ENCODE peak calls at places on chromosomes 12 and 14, in seven cellular contexts. G is HL-60, V is AG10803, Q is AG09309, J is heart left ventricle, Z is fibroblast of pulmonary artery, N is A549. I is an unnamed sample.

GRCh38 chr12:101299346-101299745 is 19.4 kb downstream of the UTP20 start:
- DNase-seq in Z (no peak), N (no peak), Q (no peak), J (no peak), G (no peak), V (peak), I (no peak)

GRCh38 chr14:72892879-72893635 is 844 bp downstream of the DPF3 start:
- DNase-seq in N (no peak), V (no peak), Q (no peak), G (no peak), J (peak), Z (no peak), I (no peak)

GRCh38 chr14:89279649-89280232 is 137.3 kb downstream of the FOXN3 start:
- DNase-seq in Q (no peak), N (no peak), J (no peak), Z (no peak), V (no peak), G (no peak), I (no peak)

GRCh38 chr14:41303506-41303905 is 303.2 kb upstream of the LRFN5 start:
- DNase-seq in N (no peak), V (no peak), J (no peak), Q (no peak), Z (no peak), G (no peak), I (no peak)

GRCh38 chr12:46775796-46776195 is 50.0 kb downstream of the SLC38A4 start:
- DNase-seq in G (no peak), Q (no peak), V (no peak), Z (no peak), J (no peak), N (no peak), I (peak)

GRCh38 chr12:98736352-98737326 is 91.5 kb downstream of the APAF1 start:
- DNase-seq in Z (no peak), J (no peak), Q (no peak), V (no peak), N (no peak), G (no peak), I (no peak)

GRCh38 chr12:19002192-19002591 is 127.3 kb upstream of the PLEKHA5 start:
- DNase-seq in J (no peak), V (peak), Z (peak), N (no peak), G (no peak), Q (no peak), I (no peak)

GRCh38 chr12:115155665-115156645 is 472.0 kb upstream of the TBX3 start:
- DNase-seq in J (no peak), G (no peak), N (peak), Q (peak), V (peak), Z (peak), I (peak)

GRCh38 chr14:88706425-88706824 is 86.3 kb downstream of the EML5 start:
- DNase-seq in Q (no peak), N (no peak), Z (no peak), J (no peak), V (peak), G (no peak), I (no peak)

GRCh38 chr14:94893411-94894160 is 123.7 kb upstream of the GSC start:
- DNase-seq in V (no peak), G (no peak), N (no peak), J (no peak), Q (no peak), Z (no peak), I (no peak)

GRCh38 chr12:124904306-124905098 is 9.9 kb downstream of the UBC start:
- DNase-seq in Z (peak), J (peak), V (peak), G (no peak), N (peak), Q (peak), I (no peak)

GRCh38 chr12:10705655-10706054 is 17.5 kb downstream of the YBX3 start:
- DNase-seq in Z (peak), Q (no peak), V (peak), J (no peak), G (no peak), N (no peak), I (no peak)

GRCh38 chr14:59631237-59631636 is 54.6 kb upstream of the CCDC175 start:
- DNase-seq in N (no peak), J (no peak), G (no peak), Z (peak), Q (no peak), V (no peak), I (no peak)

GRCh38 chr14:63209160-63209559 is 4.9 kb downstream of the RHOJ start:
- DNase-seq in J (no peak), V (no peak), N (no peak), Z (no peak), G (no peak), Q (no peak), I (no peak)

GRCh38 chr12:12072064-12072760 is 1.5 kb downstream of the BCL2L14 start:
- DNase-seq in Z (no peak), J (no peak), V (no peak), N (no peak), G (no peak), Q (no peak), I (no peak)

GRCh38 chr14:34450958-34451357 is 11.1 kb downstream of the SPTSSA start:
- DNase-seq in G (no peak), N (no peak), Q (no peak), J (no peak), V (no peak), Z (no peak), I (no peak)

GRCh38 chr12:100163416-100164152 is 20.9 kb upstream of the BLTP3B start:
- DNase-seq in J (peak), G (peak), Z (peak), N (peak), V (peak), Q (no peak), I (no peak)

GRCh38 chr12:130713581-130713991 is 2.5 kb downstream of the RIMBP2 start:
- DNase-seq in G (no peak), J (no peak), N (no peak), V (no peak), Q (no peak), Z (no peak), I (no peak)

GRCh38 chr12:91133871-91134270 is 22.6 kb upstream of the LUM start:
- DNase-seq in Z (peak), V (peak), J (no peak), G (no peak), N (no peak), Q (peak), I (no peak)

GRCh38 chr14:50750323-50750722 is 80.6 kb downstream of the NIN start:
- DNase-seq in Z (no peak), G (no peak), V (no peak), Q (no peak), N (no peak), J (no peak), I (no peak)

GRCh38 chr12:125797421-125798175 is 732.4 kb downstream of the AACS start:
- DNase-seq in G (no peak), J (no peak), V (no peak), Q (no peak), N (no peak), Z (no peak), I (peak)

GRCh38 chr12:78797201-78797931 is 67.2 kb upstream of the SYT1 start:
- DNase-seq in N (no peak), Z (peak), V (peak), Q (no peak), J (no peak), G (no peak), I (no peak)

GRCh38 chr12:68336754-68337343 is 4.7 kb upstream of the MDM1 start:
- DNase-seq in J (no peak), V (no peak), Q (no peak), N (no peak), G (no peak), Z (no peak), I (no peak)
- H3K4me3 ChIP-seq in J (no peak), V (no peak), Q (no peak), N (no peak), G (no peak), Z (no peak), I (no peak)

GRCh38 chr12:17215754-17216153 is 609.8 kb upstream of the LMO3 start:
- DNase-seq in G (no peak), Q (no peak), Z (no peak), N (peak), J (no peak), V (no peak), I (no peak)
- TF ChIP-seq CTCF in G (no peak), Q (no peak), Z (no peak), N (peak), J (no peak), V (no peak), I (peak)

DNA sequence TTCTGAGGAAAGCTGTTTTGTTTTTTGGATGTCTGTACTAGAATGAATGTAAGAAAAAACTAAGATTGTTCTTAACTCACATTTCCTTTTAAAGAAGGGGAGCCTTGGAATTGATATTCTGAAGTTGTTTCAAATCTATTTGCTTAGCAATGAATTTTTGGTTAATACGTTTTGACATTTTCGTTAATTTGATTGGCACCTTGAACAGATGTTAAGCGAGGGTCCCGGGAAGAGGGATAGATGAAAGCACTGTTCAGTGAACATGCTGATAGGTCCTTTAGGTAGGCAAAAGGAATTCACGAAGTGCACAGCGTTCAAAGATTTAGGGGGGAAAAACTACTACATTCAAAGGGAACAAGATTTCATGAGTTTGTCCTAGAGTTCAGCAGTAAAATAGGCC is 1.7 kb downstream of the SLC39A9 start:
- DNase-seq in Q (no peak), N (no peak), G (no peak), Z (no peak), V (no peak), J (no peak), I (no peak)
- H3K4me3 ChIP-seq in Q (peak), N (peak), G (peak), Z (peak), V (peak), J (no peak), I (peak)

DNA sequence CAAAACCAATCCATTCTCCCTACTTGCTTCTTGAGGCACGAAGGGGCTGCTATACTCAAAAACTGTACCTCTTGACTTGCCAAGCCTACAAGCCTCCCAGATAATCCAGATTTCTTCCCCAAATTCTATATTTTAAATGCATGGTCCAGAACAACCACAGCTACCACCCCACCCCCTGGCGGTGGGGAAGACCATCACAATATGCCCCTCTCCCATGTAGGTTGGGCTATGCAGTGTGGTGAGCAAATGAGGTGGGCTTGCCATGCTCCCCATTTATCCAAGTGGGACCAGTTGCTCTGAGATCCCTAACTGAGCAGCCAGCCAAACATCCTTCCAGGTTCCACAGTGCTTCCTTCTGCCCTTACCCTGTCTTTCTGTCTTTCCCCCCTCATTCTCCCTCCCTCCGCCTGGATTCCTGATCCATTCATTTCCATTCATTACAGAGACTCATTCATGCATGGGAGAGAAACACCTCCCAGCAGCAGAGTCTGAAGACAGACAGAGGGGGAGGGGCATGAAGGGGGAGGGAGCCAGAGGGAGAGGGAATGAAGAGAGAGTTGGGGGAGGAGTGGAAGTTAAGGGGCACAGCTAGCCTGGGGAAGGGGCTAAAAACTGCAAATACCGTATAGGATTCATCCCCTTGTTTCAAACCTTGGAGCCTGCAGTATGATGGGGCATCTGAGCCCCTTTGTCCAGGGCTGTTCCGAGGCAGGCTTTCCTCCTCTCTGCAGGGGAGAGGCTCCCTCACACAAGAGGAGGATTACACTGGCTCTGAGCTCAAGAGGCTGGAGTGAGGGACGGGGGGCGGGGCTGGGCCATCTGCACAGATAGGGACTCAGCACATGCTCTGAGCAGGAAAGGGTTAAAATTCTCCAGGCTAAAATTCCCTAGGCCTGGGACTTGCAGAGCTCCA is 4.4 kb downstream of the ZNF219 start:
- DNase-seq in G (no peak), J (no peak), Q (no peak), Z (no peak), V (no peak), N (no peak), I (no peak)
- TF ChIP-seq CTCF in G (no peak), J (no peak), Q (no peak), Z (peak), V (peak), N (no peak), I (peak)

GRCh38 chr12:6695313-6696045 is 5.1 kb downstream of the PIANP start:
- DNase-seq in N (no peak), Z (no peak), Q (no peak), V (no peak), G (no peak), J (no peak), I (no peak)

GRCh38 chr12:6697584-6698351 is 2.8 kb downstream of the PIANP start:
- DNase-seq in J (no peak), G (no peak), Q (peak), V (peak), N (peak), Z (peak), I (no peak)

GRCh38 chr12:6694701-6695100 is 5.5 kb upstream of the ZNF384 start:
- DNase-seq in Q (no peak), J (no peak), G (no peak), Z (no peak), N (no peak), V (no peak), I (no peak)

GRCh38 chr12:6698352-6699046 is 2.1 kb downstream of the PIANP start:
- DNase-seq in Q (no peak), G (no peak), V (no peak), J (no peak), N (no peak), Z (no peak), I (no peak)

DNA sequence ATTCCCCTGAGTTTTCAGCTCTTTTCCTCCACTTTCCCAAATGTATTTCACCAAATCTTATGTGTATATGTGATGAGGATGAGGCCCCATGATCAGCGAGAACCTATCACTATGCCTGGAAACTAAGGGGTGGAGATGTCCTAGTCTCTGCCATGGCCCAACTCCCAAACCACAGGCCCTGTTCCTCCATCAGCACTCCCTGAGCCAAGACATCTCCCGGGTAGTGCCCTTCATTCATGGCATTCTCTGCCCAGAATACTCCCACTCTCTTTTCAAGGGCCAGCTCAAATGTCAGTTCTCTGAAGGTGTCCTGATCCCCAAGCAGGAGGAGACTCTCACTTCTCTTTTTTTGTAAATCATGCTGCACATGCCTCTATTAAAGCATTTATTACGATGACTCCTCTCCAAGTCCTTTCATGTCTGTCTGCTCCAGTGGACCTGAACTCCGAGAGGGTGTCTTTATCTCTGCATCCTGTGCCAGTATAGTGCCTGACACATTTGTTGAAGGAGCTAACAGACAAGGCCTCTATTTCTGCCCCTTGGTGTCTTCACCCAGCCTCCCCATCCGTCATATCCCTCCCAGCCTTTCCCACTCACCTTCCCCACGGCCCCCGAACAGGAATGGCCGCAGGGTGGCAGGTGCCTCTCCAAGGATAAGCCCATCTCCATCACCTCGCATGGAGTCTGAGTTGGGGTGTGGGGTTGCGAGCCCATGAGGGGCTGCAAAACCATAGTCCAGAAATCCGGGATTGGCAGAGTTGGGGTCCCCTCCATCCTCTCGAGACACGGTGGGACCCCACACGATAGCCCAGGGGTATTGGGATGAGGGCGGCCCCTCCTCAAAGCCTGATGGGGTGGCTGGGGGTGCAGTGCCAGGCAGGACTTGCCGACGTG is 3.7 kb downstream of the PIANP start:
- DNase-seq in Z (no peak), J (no peak), N (no peak), V (no peak), Q (no peak), G (no peak), I (no peak)
- H3K4me3 ChIP-seq in Z (no peak), J (no peak), N (no peak), V (no peak), Q (no peak), G (no peak), I (no peak)